ENCODE peak calls at places on chromosome 3, in four cellular contexts. X is fibroblast of villous mesenchyme, U is neural progenitor cell, R is brain microvascular endothelial cell. J is an unnamed sample.

GRCh38 chr3:194988495-194989165 is 282.3 kb downstream of the XXYLT1 start:
- DNase-seq in X (no peak), R (no peak), U (no peak), J (no peak)

GRCh38 chr3:8873740-8874139 is 89.5 kb downstream of the RAD18 start:
- DNase-seq in R (no peak), U (no peak), X (no peak), J (no peak)

GRCh38 chr3:191499307-191500125 is 38.6 kb downstream of the PYDC2 start:
- DNase-seq in X (no peak), U (peak; percentile 17), R (peak; percentile 54), J (peak; percentile 5)

GRCh38 chr3:71466483-71466882 is 117.0 kb downstream of the FOXP1 start:
- DNase-seq in U (no peak), R (no peak), X (peak; percentile 13), J (no peak)

GRCh38 chr3:142225885-142226215 is 465 bp upstream of the GK5 start:
- DNase-seq in X (no peak), R (no peak), U (no peak), J (no peak)

GRCh38 chr3:111072016-111072891 is 638 bp downstream of the NECTIN3 start:
- DNase-seq in U (peak; percentile 64), X (peak; percentile 85), R (peak; percentile 31), J (peak; percentile 34)

GRCh38 chr3:103440539-103441113 is 1005.8 kb downstream of the ZPLD1 start:
- DNase-seq in X (no peak), U (peak; percentile 5), R (no peak), J (no peak)

GRCh38 chr3:124032351-124032880 is 40.5 kb upstream of the ROPN1 start:
- DNase-seq in R (no peak), U (peak; percentile 74), X (peak; percentile 8), J (peak; percentile 33)

GRCh38 chr3:127587876-127588275 is 2.7 kb downstream of the TPRA1 start:
- DNase-seq in R (no peak), U (no peak), X (no peak), J (no peak)

GRCh38 chr3:107309312-107309711 is 67.9 kb upstream of the CCDC54 start:
- DNase-seq in X (no peak), U (no peak), R (no peak), J (no peak)

GRCh38 chr3:174125267-174125844 is 727.8 kb downstream of the NLGN1 start:
- DNase-seq in X (peak; percentile 19), U (peak; percentile 59), R (peak; percentile 43), J (peak; percentile 61)

GRCh38 chr3:1190576-1190975 is 97.8 kb downstream of the CNTN6 start:
- DNase-seq in R (no peak), U (no peak), X (no peak), J (peak; percentile 8)

GRCh38 chr3:190024912-190025311 is 95.8 kb downstream of the P3H2 start:
- DNase-seq in X (no peak), R (peak; percentile 73), U (no peak), J (peak; percentile 35)

GRCh38 chr3:46192939-46193338 is 15.2 kb downstream of the CCR1 start:
- DNase-seq in U (no peak), X (no peak), R (no peak), J (no peak)

GRCh38 chr3:4739289-4740236 is 239.7 kb upstream of the BHLHE40 start:
- DNase-seq in R (no peak), U (no peak), X (no peak), J (no peak)

GRCh38 chr3:39021029-39021428 is 30.7 kb downstream of the SCN11A start:
- DNase-seq in U (no peak), R (no peak), X (no peak), J (no peak)

GRCh38 chr3:155435821-155436220 is 142.3 kb upstream of the STRIT1 start:
- DNase-seq in R (no peak), X (peak; percentile 34), U (no peak), J (peak; percentile 48)

GRCh38 chr3:50238549-50239026 is 2.6 kb downstream of the GNAI2 start:
- DNase-seq in R (no peak), U (no peak), X (peak; percentile 29), J (peak; percentile 61)

GRCh38 chr3:106566277-106566676 is 697.5 kb upstream of the CBLB start:
- DNase-seq in X (no peak), U (peak; percentile 53), R (no peak), J (no peak)

GRCh38 chr3:45140392-45140791 is 5.8 kb downstream of the CDCP1 start:
- DNase-seq in U (no peak), X (peak; percentile 23), R (no peak), J (peak; percentile 61)

GRCh38 chr3:65846936-65847335 is 191.8 kb downstream of the MAGI1 start:
- DNase-seq in R (no peak), X (no peak), U (no peak), J (peak; percentile 31)

GRCh38 chr3:65847947-65848346 is 190.8 kb downstream of the MAGI1 start:
- DNase-seq in U (no peak), R (no peak), X (no peak), J (no peak)

GRCh38 chr3:65844370-65844769 is 194.3 kb downstream of the MAGI1 start:
- DNase-seq in R (no peak), U (no peak), X (no peak), J (no peak)

DNA sequence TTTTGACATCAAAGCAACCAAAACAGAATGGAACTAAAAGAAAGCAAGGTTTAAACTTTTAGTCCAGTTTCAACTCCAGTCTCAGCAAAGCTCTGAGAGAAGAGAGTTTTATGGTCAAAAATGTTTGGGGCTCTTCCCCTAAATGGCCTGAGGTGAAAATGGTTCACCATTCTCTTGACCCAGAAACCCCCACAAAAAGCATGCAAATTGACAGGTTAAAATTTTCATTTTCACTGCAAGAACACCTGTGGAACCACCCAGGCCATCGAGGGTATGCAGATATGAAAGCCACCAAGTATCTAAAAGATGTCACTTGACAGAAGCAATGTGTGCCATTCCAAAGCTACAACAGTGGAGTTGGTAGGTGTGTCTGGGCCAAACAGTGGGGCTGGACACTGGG is 195.0 kb downstream of the MAGI1 start:
- DNase-seq in X (no peak), R (no peak), U (no peak), J (no peak)
- H3K4me3 ChIP-seq in X (no peak overlapping the region), R (no peak overlapping the region), U (no peak overlapping the region), J (no peak overlapping the region)

GRCh38 chr3:185457376-185457775 is 41.5 kb downstream of the TMEM41A start:
- DNase-seq in R (no peak), X (no peak), U (no peak), J (no peak)

GRCh38 chr3:185460719-185461350 is 38.0 kb downstream of the TMEM41A start:
- DNase-seq in U (no peak), X (peak; percentile 22), R (no peak), J (peak; percentile 16)

GRCh38 chr3:185460283-185460682 is 38.6 kb downstream of the TMEM41A start:
- DNase-seq in X (no peak), U (no peak), R (no peak), J (no peak)

DNA sequence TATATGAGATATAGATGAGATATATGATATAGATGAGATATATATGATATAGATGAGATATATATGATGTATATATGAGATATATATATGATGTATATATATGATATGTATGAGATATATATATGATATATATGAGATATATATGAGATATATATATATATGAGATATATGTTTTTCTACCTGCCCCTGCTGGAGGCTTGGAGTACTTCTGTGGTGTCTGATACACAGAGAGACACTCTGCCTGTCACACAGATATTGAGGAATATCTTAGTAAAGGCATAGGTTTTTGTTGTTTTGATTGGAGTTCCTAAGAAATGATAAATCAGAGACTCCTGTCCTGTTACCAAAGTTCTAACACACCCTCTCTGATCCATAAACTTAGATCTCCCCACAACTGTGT is 43.0 kb downstream of the TMEM41A start:
- DNase-seq in R (no peak), X (no peak), U (no peak), J (no peak)
- TF ChIP-seq CTCF in R (peak; percentile 37), X (no peak), U (no peak), J (peak; percentile 7)

DNA sequence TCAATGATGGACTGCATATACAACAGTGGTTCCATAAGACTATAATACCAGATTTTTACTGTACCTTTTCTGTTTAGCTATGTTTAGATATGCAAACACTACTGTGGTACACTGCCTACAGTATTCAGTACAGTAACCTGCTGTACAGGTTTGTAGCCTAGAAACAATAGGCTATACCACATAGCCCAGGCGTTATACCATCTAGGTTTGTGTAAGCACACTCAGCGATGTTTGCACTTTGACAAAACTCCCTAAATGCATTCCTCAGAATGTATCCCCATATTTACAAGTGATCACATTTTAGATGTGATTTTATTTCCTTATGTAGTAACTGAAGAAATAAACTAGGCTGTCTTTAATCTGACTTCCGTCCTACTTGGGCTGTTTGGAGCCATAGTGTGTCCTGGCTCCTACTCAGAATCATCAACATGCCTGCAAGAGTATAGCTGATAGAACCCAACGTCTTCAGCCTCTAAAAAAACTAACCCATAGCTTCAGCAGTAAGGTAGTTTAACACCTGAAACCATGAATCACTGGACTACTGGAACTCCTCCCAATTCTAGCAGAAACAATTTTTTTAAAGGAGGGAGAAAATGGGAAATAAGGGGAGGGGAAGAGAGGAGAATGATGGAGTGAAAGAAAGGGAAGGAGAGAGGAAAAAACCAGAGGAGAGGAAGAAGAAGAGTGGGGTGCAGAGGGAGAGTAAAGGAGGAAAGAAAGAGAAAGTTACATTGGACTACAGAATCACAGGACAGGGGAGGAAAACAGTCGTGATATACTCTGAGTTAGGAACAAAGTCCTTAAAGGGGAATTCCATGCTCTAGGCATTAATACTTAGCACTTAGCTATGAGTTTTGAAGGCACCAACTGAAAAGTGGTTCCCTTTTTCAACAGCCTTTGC is 67.7 kb upstream of the PLXND1 start:
- DNase-seq in R (no peak), X (no peak), U (no peak), J (no peak)
- H3K4me3 ChIP-seq in R (no peak overlapping the region), X (no peak overlapping the region), U (no peak overlapping the region), J (no peak overlapping the region)

GRCh38 chr3:15858547-15859506 is 61.0 kb upstream of the ANKRD28 start:
- DNase-seq in U (peak; percentile 60), R (no peak), X (peak; percentile 6), J (peak; percentile 6)
- TF ChIP-seq CTCF in U (no peak), R (peak; percentile 9), X (no peak), J (no peak)

GRCh38 chr3:11323827-11324226 is 51.6 kb downstream of the ATG7 start:
- DNase-seq in R (no peak), U (no peak), X (no peak), J (peak; percentile 55)
- H3K4me3 ChIP-seq in R (no peak overlapping the region), U (no peak overlapping the region), X (no peak overlapping the region), J (no peak overlapping the region)

J was measured in AG10803.